ENCODE peak calls at places on chromosomes 5 and 9, in five cellular contexts. One of them, this sample, is unnamed.

GRCh38 chr9:89661956-89662717 is 57.3 kb downstream of the GADD45G start:
- DNase-seq in OCI-LY7: no peak
- DNase-seq in heart left ventricle: peak
- DNase-seq in cardiac muscle cell: peak
- DNase-seq in left lung: peak
- DNase-seq in this sample: peak

GRCh38 chr5:149775785-149776184 is 45.7 kb downstream of the PPARGC1B start:
- DNase-seq in OCI-LY7: peak
- DNase-seq in left lung: no peak
- DNase-seq in heart left ventricle: no peak
- DNase-seq in cardiac muscle cell: no peak
- DNase-seq in this sample: no peak

GRCh38 chr9:109159583-109159982 is 7.5 kb downstream of the FRRS1L start:
- DNase-seq in cardiac muscle cell: no peak
- DNase-seq in left lung: no peak
- DNase-seq in OCI-LY7: no peak
- DNase-seq in heart left ventricle: no peak
- DNase-seq in this sample: no peak

GRCh38 chr9:89579741-89580395 is 24.9 kb upstream of the GADD45G start:
- DNase-seq in OCI-LY7: no peak
- DNase-seq in left lung: peak
- DNase-seq in cardiac muscle cell: no peak
- DNase-seq in heart left ventricle: no peak
- DNase-seq in this sample: no peak

GRCh38 chr5:115100556-115100955 is 69.2 kb downstream of the TRIM36 start:
- DNase-seq in OCI-LY7: no peak
- DNase-seq in left lung: no peak
- DNase-seq in heart left ventricle: no peak
- DNase-seq in cardiac muscle cell: no peak
- DNase-seq in this sample: no peak

GRCh38 chr9:1057910-1058309 is 7.8 kb downstream of the DMRT2 start:
- DNase-seq in OCI-LY7: no peak
- DNase-seq in cardiac muscle cell: no peak
- DNase-seq in heart left ventricle: no peak
- DNase-seq in left lung: no peak
- DNase-seq in this sample: no peak

GRCh38 chr5:79785983-79786382 is 96.3 kb downstream of the CMYA5 start:
- DNase-seq in OCI-LY7: no peak
- DNase-seq in cardiac muscle cell: no peak
- DNase-seq in left lung: no peak
- DNase-seq in heart left ventricle: no peak
- DNase-seq in this sample: no peak

GRCh38 chr9:35658894-35659220 is 765 bp downstream of the CCDC107 start:
- DNase-seq in left lung: no peak
- DNase-seq in heart left ventricle: no peak
- DNase-seq in OCI-LY7: no peak
- DNase-seq in cardiac muscle cell: peak
- DNase-seq in this sample: peak

GRCh38 chr9:126376311-126376902 is 49.8 kb downstream of the MVB12B start:
- DNase-seq in heart left ventricle: no peak
- DNase-seq in left lung: no peak
- DNase-seq in cardiac muscle cell: no peak
- DNase-seq in OCI-LY7: no peak
- DNase-seq in this sample: no peak

GRCh38 chr5:150249744-150250143 is 39.8 kb downstream of the CAMK2A start:
- DNase-seq in cardiac muscle cell: no peak
- DNase-seq in left lung: no peak
- DNase-seq in OCI-LY7: no peak
- DNase-seq in heart left ventricle: no peak
- DNase-seq in this sample: no peak

DNA sequence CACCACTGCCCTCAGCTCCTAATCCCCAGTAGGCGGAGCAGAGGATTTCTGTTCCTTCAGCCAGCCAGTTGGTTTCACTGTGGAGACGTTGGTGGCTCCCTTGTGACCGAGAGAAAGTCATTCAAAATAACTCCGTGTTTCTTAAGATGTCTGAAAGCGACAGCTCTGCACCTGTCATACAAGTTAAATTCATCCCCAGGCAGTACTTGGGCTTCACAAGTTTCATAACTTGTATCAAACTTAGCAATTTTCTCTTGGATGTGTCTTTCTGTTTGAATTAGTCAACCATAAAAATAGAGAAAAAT is 410 bp upstream of the CDKN2B start:
- DNase-seq in heart left ventricle: no peak
- DNase-seq in OCI-LY7: no peak
- DNase-seq in cardiac muscle cell: no peak
- DNase-seq in left lung: no peak
- DNase-seq in this sample: no peak
- TF ChIP-seq CTCF in heart left ventricle: no peak
- TF ChIP-seq CTCF in OCI-LY7: no peak
- TF ChIP-seq CTCF in cardiac muscle cell: peak
- TF ChIP-seq CTCF in left lung: no peak
- TF ChIP-seq CTCF in this sample: peak

DNA sequence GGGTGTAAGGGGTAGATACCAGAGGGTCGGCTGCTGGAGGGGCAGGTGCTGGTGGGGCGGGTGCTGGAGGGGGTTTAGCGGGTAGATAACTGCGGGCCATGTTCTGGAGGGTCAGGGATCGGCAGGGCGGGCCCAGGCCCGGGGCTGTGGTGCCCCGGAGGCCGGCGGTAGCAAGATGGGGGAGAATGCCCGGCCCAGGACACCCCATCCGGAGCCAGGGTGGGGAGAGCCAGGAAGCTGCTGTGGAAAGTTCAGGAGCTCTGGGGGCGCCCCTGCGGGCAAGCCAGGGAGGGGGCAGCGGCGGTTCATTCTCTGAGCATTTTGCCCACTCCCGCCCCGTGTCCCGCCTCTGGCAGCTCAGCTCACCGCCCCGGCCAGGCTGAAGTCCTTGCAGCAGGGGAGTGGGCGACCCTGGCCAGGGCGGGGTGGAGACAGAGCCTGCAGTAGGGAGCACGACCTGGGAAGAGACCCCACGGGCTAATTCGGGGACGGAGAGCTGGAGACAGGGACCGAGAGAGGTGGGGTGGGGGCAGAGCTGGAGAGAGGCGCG is 538 bp downstream of the PRRT1B start:
- DNase-seq in cardiac muscle cell: no peak
- DNase-seq in left lung: no peak
- DNase-seq in heart left ventricle: no peak
- DNase-seq in OCI-LY7: no peak
- DNase-seq in this sample: no peak
- H3K4me3 ChIP-seq in cardiac muscle cell: peak
- H3K4me3 ChIP-seq in left lung: peak
- H3K4me3 ChIP-seq in heart left ventricle: peak
- H3K4me3 ChIP-seq in OCI-LY7: no peak
- H3K4me3 ChIP-seq in this sample: peak

GRCh38 chr9:79134654-79135053 is 437.1 kb upstream of the TLE4 start:
- DNase-seq in heart left ventricle: no peak
- DNase-seq in OCI-LY7: peak
- DNase-seq in cardiac muscle cell: peak
- DNase-seq in left lung: no peak
- DNase-seq in this sample: no peak
- TF ChIP-seq CTCF in heart left ventricle: no peak
- TF ChIP-seq CTCF in OCI-LY7: peak
- TF ChIP-seq CTCF in cardiac muscle cell: peak
- TF ChIP-seq CTCF in left lung: no peak
- TF ChIP-seq CTCF in this sample: no peak

GRCh38 chr5:142979636-142980035 is 209.5 kb downstream of the ARHGAP26 start:
- DNase-seq in heart left ventricle: no peak
- DNase-seq in cardiac muscle cell: no peak
- DNase-seq in left lung: no peak
- DNase-seq in OCI-LY7: no peak
- DNase-seq in this sample: no peak

GRCh38 chr5:142982821-142983200 is 212.6 kb downstream of the ARHGAP26 start:
- DNase-seq in OCI-LY7: peak
- DNase-seq in heart left ventricle: no peak
- DNase-seq in cardiac muscle cell: no peak
- DNase-seq in left lung: no peak
- DNase-seq in this sample: no peak

GRCh38 chr5:142984016-142984415 is 213.8 kb downstream of the ARHGAP26 start:
- DNase-seq in cardiac muscle cell: no peak
- DNase-seq in heart left ventricle: no peak
- DNase-seq in left lung: no peak
- DNase-seq in OCI-LY7: no peak
- DNase-seq in this sample: no peak

GRCh38 chr5:142981886-142982820 is 212.0 kb downstream of the ARHGAP26 start:
- DNase-seq in cardiac muscle cell: peak
- DNase-seq in left lung: no peak
- DNase-seq in heart left ventricle: peak
- DNase-seq in OCI-LY7: no peak
- DNase-seq in this sample: peak

DNA sequence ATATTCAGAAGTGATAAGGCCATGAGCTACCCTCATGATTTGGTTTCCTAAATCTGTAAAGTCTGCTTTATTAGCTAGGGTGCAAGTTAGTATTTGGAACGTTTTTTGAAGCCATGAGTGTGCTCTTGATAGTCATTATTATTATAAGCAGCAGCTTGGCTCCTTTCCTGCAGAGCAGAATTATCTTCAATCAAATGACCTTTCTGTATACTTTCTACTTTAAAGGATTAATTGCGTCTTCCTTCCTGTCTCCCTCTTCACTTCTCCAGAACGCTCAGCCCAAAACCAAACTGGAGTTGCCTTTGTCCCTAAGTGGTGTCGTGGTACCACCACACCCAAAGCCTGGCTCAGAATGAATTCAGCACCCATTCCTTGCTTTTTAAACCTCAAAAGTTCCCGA is 211.3 kb downstream of the ARHGAP26 start:
- DNase-seq in OCI-LY7: no peak
- DNase-seq in cardiac muscle cell: no peak
- DNase-seq in left lung: no peak
- DNase-seq in heart left ventricle: no peak
- DNase-seq in this sample: no peak
- H3K4me3 ChIP-seq in OCI-LY7: no peak
- H3K4me3 ChIP-seq in cardiac muscle cell: no peak
- H3K4me3 ChIP-seq in left lung: no peak
- H3K4me3 ChIP-seq in heart left ventricle: no peak
- H3K4me3 ChIP-seq in this sample: no peak

GRCh38 chr9:15354713-15355112 is 47.7 kb upstream of the TTC39B start:
- DNase-seq in heart left ventricle: no peak
- DNase-seq in left lung: no peak
- DNase-seq in cardiac muscle cell: peak
- DNase-seq in OCI-LY7: peak
- DNase-seq in this sample: no peak
- TF ChIP-seq CTCF in heart left ventricle: no peak
- TF ChIP-seq CTCF in left lung: no peak
- TF ChIP-seq CTCF in cardiac muscle cell: no peak
- TF ChIP-seq CTCF in OCI-LY7: no peak
- TF ChIP-seq CTCF in this sample: no peak

GRCh38 chr9:97854696-97855485 is 1.9 kb downstream of the FOXE1 start:
- DNase-seq in heart left ventricle: no peak
- DNase-seq in cardiac muscle cell: no peak
- DNase-seq in OCI-LY7: no peak
- DNase-seq in left lung: peak
- DNase-seq in this sample: no peak
- H3K4me3 ChIP-seq in heart left ventricle: no peak
- H3K4me3 ChIP-seq in cardiac muscle cell: no peak
- H3K4me3 ChIP-seq in OCI-LY7: no peak
- H3K4me3 ChIP-seq in left lung: no peak
- H3K4me3 ChIP-seq in this sample: no peak

DNA sequence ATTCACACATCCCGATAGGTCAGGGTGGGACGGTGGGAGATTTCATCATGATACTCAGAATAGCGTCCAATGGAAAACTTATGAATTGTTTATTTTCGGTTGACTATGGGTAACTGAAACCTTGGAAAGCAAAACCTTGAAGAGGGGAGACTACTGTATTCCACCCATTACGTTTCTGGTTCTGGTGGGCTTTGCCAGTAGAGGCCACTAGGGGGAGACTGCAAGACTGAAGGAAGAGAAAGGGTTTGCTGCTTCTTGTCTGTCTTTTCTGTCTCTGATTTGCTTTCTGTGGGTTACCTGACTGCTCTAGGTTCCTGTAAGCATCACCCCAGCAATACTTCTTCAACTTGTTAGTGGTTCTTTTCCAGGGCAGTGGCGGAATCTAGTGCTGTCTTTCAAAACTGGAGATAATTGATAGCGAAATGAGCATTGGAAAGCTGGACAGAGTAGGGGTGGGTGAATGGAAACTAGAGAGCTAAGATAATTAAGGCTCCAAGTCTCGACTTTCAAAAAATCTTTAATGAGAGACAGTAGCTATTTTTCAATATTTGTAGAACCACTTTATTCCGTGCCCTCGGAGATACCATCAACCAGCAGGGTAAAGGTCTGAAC is 27.0 kb downstream of the GRIN3A start:
- DNase-seq in heart left ventricle: no peak
- DNase-seq in left lung: no peak
- DNase-seq in OCI-LY7: peak
- DNase-seq in cardiac muscle cell: no peak
- DNase-seq in this sample: no peak
- TF ChIP-seq CTCF in heart left ventricle: peak
- TF ChIP-seq CTCF in left lung: peak
- TF ChIP-seq CTCF in OCI-LY7: peak
- TF ChIP-seq CTCF in cardiac muscle cell: peak
- TF ChIP-seq CTCF in this sample: no peak